ENCODE peak calls at places on chromosomes 6 and 20, in six cellular contexts. Y is suprapubic skin, R is Peyer's patch, V is IMR-90, E is dorsolateral prefrontal cortex, T is H9. X is an unnamed sample.

GRCh38 chr6:148807784-148808183 is 61.0 kb downstream of the UST start:
- DNase-seq in V (no peak), E (no peak), Y (no peak), T (no peak), R (no peak), X (no peak)

GRCh38 chr20:3175270-3175669 is 1.9 kb upstream of the LZTS3 start:
- DNase-seq in E (no peak), V (no peak), R (no peak), Y (no peak), T (no peak), X (no peak)

GRCh38 chr6:159761135-159761872 is 541 bp upstream of the ACAT2 start:
- DNase-seq in V (no peak), R (peak; percentile 55), Y (peak; percentile 74), E (peak; percentile 38), T (peak; percentile 45), X (no peak)

GRCh38 chr6:89433637-89434499 is 916 bp downstream of the ANKRD6 start:
- DNase-seq in V (no peak), Y (peak; percentile 65), T (no peak), E (no peak), R (peak; percentile 59), X (no peak)

GRCh38 chr6:37981626-37982025 is 162.1 kb downstream of the ZFAND3 start:
- DNase-seq in R (no peak), V (no peak), T (no peak), E (no peak), Y (no peak), X (no peak)

GRCh38 chr6:44004625-44005506 is 122.4 kb downstream of the MRPL14 start:
- DNase-seq in V (peak; percentile 33), Y (peak; percentile 47), T (no peak), E (peak; percentile 33), R (no peak), X (no peak)

GRCh38 chr6:127937102-127937501 is 36.2 kb upstream of the THEMIS start:
- DNase-seq in Y (no peak), V (peak; percentile 47), T (no peak), E (no peak), R (no peak), X (no peak)

GRCh38 chr20:3890410-3890751 is 1.2 kb downstream of the PANK2 start:
- DNase-seq in T (no peak), V (peak; percentile 56), E (no peak), Y (no peak), R (peak; percentile 44), X (no peak)

GRCh38 chr6:16286151-16286522 is 47.8 kb downstream of the GMPR start:
- DNase-seq in Y (no peak), V (peak; percentile 38), T (peak; percentile 84), R (no peak), E (peak; percentile 66), X (peak; percentile 40)

GRCh38 chr20:64063389-64064144 is 569 bp downstream of the TCEA2 start:
- DNase-seq in E (no peak), R (peak; percentile 67), Y (no peak), V (no peak), T (no peak), X (peak; percentile 40)

GRCh38 chr6:131250121-131250520 is 114.9 kb downstream of the AKAP7 start:
- DNase-seq in Y (peak; percentile 57), T (peak; percentile 63), V (peak; percentile 48), R (peak; percentile 76), E (peak; percentile 40), X (peak; percentile 43)

GRCh38 chr20:32470025-32470861 is 112.1 kb downstream of the ASXL1 start:
- DNase-seq in E (no peak), R (peak; percentile 61), Y (no peak), T (peak; percentile 85), V (peak; percentile 70), X (no peak)

GRCh38 chr6:133424359-133424758 is 183.2 kb downstream of the EYA4 start:
- DNase-seq in Y (no peak), T (no peak), V (no peak), R (no peak), E (no peak), X (no peak)

GRCh38 chr6:122381494-122382083 is 17.9 kb upstream of the HSF2 start:
- DNase-seq in V (peak; percentile 79), T (peak; percentile 75), E (peak; percentile 61), R (peak; percentile 73), Y (no peak), X (no peak)

GRCh38 chr20:33272155-33272873 is 10.7 kb upstream of the BPIFB1 start:
- DNase-seq in T (no peak), E (no peak), Y (peak; percentile 5), R (no peak), V (no peak), X (no peak)

GRCh38 chr6:42796171-42796570 is 14.3 kb downstream of the BICRAL start:
- DNase-seq in E (no peak), V (no peak), Y (no peak), T (no peak), R (no peak), X (no peak)

GRCh38 chr6:115474443-115475041 is 586.1 kb downstream of the FRK start:
- DNase-seq in T (no peak), R (no peak), Y (no peak), E (no peak), V (no peak), X (no peak)

GRCh38 chr6:98885330-98885729 is 51.0 kb downstream of the POU3F2 start:
- DNase-seq in V (no peak), Y (no peak), T (no peak), R (no peak), E (no peak), X (no peak)

GRCh38 chr6:40170856-40171255 is 236.6 kb upstream of the MOCS1 start:
- DNase-seq in R (no peak), E (no peak), Y (no peak), V (no peak), T (no peak), X (no peak)

GRCh38 chr6:1746919-1747460 is 137.3 kb downstream of the FOXC1 start:
- DNase-seq in E (no peak), T (no peak), R (no peak), V (no peak), Y (no peak), X (no peak)

GRCh38 chr6:154169193-154169847 is 130.3 kb downstream of the OPRM1 start:
- DNase-seq in R (no peak), Y (no peak), E (peak; percentile 33), V (no peak), T (no peak), X (no peak)

GRCh38 chr6:116511424-116512131 is at the start of gene CALHM5:
- DNase-seq in V (peak; percentile 94), Y (no peak), T (peak; percentile 36), R (no peak), E (no peak), X (no peak)

GRCh38 chr6:128346569-128346968 is 173.8 kb downstream of the PTPRK start:
- DNase-seq in R (no peak), V (no peak), T (no peak), Y (no peak), E (no peak), X (no peak)

GRCh38 chr20:58708246-58708931 is 15.8 kb downstream of the NPEPL1 start:
- DNase-seq in E (peak; percentile 5), Y (peak; percentile 52), R (peak; percentile 34), T (peak; percentile 23), V (no peak), X (no peak)

GRCh38 chr6:31660224-31660997 is at the start of gene C6orf47:
- DNase-seq in E (peak; percentile 67), T (peak; percentile 91), Y (peak; percentile 93), V (peak; percentile 75), R (peak; percentile 94), X (peak; percentile 71)

GRCh38 chr6:21771626-21772320 is 178.2 kb downstream of the SOX4 start:
- DNase-seq in T (no peak), V (no peak), R (no peak), E (no peak), Y (no peak), X (no peak)

GRCh38 chr6:165685302-165685701 is 22.3 kb upstream of the PDE10A start:
- DNase-seq in V (no peak), T (no peak), E (no peak), R (no peak), Y (no peak), X (no peak)

DNA sequence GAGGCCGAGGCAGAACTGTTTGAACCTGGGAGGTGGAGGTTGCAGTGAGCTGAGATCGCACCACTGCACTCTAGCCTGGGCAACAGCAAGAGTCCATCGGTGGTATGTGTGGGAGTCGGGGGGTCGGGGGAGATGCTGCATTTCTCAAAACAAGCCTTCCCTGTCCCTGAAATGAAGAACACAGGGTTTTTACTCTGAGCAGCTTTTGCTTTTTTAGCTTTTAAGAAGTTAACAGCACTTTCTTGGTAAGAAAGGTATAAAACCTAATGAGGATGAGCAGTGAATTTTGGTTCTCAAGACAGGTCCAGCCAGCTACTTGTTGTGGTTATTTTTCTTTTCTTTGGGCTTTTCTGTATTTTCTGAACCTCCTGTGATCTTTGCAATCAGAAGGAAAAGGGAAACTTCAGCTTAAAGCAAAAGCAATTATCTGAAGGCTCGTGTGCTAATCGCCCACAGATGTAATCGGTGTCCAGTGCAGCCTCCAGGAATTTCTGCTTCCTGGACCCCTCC is 3.7 kb downstream of the RPL10A start:
- DNase-seq in V (no peak), R (no peak), Y (no peak), E (no peak), T (no peak), X (no peak)
- H3K27ac ChIP-seq in V (peak overlapping the region; percentile 32), R (peak overlapping the region; percentile 9), Y (peak overlapping the region; percentile 38), E (no peak overlapping the region), T (no peak overlapping the region), X (no peak overlapping the region)

GRCh38 chr6:2952557-2953095 is 18.7 kb downstream of the SERPINB6 start:
- DNase-seq in R (peak; percentile 91), E (peak; percentile 71), T (peak; percentile 94), Y (peak; percentile 82), V (peak; percentile 91), X (peak; percentile 69)
- H3K27ac ChIP-seq in R (peak overlapping the region; percentile 48), E (peak overlapping the region; percentile 13), T (no peak overlapping the region), Y (peak overlapping the region; percentile 35), V (peak overlapping the region; percentile 25), X (peak overlapping the region; percentile 60)

GRCh38 chr6:52376763-52377162 is 14.8 kb downstream of the PAQR8 start:
- DNase-seq in V (no peak), Y (no peak), T (no peak), E (no peak), R (no peak), X (no peak)
- H3K27ac ChIP-seq in V (no peak overlapping the region), Y (no peak overlapping the region), T (no peak overlapping the region), E (peak overlapping the region; percentile 80), R (no peak overlapping the region), X (peak overlapping the region; percentile 82)

DNA sequence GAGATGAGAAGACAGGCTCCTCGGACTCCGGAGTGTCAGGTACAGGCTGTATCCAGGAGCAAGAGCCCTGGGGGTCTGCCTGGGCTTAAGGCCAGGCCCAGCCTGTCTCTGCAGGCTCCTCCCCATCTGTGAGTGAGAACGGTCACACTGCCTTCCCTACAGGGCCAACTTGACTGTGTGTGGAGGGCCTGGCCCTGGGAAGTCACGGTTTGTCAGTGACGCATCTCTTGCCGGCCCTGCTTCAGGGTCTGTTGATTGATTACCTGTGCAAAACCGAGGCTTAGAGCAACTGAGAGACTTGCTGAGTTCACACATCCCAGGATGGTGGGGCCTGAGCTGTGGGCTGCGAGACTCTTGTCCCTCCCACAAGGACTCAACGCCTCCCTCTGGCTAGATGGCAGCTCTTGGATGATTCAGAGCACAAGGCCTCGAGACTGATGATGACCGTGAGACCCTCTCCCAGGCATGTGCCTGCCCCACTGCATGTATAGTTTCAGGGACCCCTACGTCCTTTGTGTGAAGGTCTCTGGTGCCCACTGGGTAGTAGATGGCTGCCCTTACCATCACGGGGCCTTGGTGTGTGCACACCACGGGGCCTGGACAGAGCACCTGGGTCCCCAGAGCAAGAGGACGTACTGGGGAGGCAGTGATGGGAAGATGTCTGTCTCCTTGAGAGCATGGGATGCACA is 6.0 kb downstream of the RBM38 start:
- DNase-seq in R (no peak), Y (no peak), E (no peak), T (no peak), V (no peak), X (no peak)
- H3K27ac ChIP-seq in R (peak overlapping the region; percentile 78), Y (no peak overlapping the region), E (no peak overlapping the region), T (no peak overlapping the region), V (no peak overlapping the region), X (no peak overlapping the region)

GRCh38 chr20:52494244-52494643 is 302.7 kb upstream of the ZFP64 start:
- DNase-seq in E (no peak), R (no peak), T (no peak), Y (no peak), V (peak; percentile 98), X (no peak)
- H3K27ac ChIP-seq in E (no peak overlapping the region), R (no peak overlapping the region), T (no peak overlapping the region), Y (no peak overlapping the region), V (peak overlapping the region; percentile 1), X (no peak overlapping the region)

X was measured in caudate nucleus.